ENCODE peak calls at places on chromosomes 13 and 19, in five cellular contexts. C, K, Z, A and J are unnamed samples.

GRCh38 chr13:28719227-28719562 is 425 bp upstream of the SLC46A3 start:
- DNase-seq in C (no peak), K (peak; percentile 61), Z (no peak), A (no peak), J (no peak)

GRCh38 chr13:102291587-102292218 is 110.1 kb downstream of the FGF14 start:
- DNase-seq in C (no peak), K (peak; percentile 32), Z (no peak), A (no peak), J (no peak)

GRCh38 chr19:30699871-30700280 is 327.7 kb downstream of the ZNF536 start:
- DNase-seq in C (no peak), K (no peak), Z (no peak), A (no peak), J (no peak)

GRCh38 chr19:46606019-46606418 is 4.9 kb downstream of the CALM3 start:
- DNase-seq in C (no peak), K (no peak), Z (no peak), A (no peak), J (no peak)

GRCh38 chr13:31038834-31039552 is 106.5 kb downstream of the TEX26 start:
- DNase-seq in C (no peak), K (no peak), Z (peak; percentile 84), A (no peak), J (no peak)

GRCh38 chr13:44690376-44690775 is 114.2 kb upstream of the TSC22D1 start:
- DNase-seq in C (no peak), K (no peak), Z (no peak), A (no peak), J (no peak)

GRCh38 chr19:48296963-48297734 is 27.3 kb downstream of the ZNF114 start:
- DNase-seq in C (no peak), K (peak; percentile 55), Z (no peak), A (peak; percentile 60), J (no peak)

GRCh38 chr13:106535552-106536243 is at the start of gene EFNB2:
- DNase-seq in C (peak; percentile 93), K (peak; percentile 91), Z (peak; percentile 26), A (peak; percentile 89), J (peak; percentile 85)

GRCh38 chr13:46775385-46776065 is 21.4 kb downstream of the ESD start:
- DNase-seq in C (no peak), K (no peak), Z (no peak), A (no peak), J (no peak)

GRCh38 chr19:39038098-39038497 is 5.7 kb upstream of the FBXO27 start:
- DNase-seq in C (peak; percentile 55), K (peak; percentile 89), Z (no peak), A (peak; percentile 67), J (peak; percentile 37)

GRCh38 chr19:43759515-43759914 is 4.8 kb upstream of the SMG9 start:
- DNase-seq in C (peak; percentile 37), K (peak; percentile 59), Z (no peak), A (no peak), J (peak; percentile 90)

GRCh38 chr13:31198524-31198923 is 1.3 kb upstream of the B3GLCT start:
- DNase-seq in C (no peak), K (no peak), Z (no peak), A (no peak), J (no peak)

GRCh38 chr19:45568732-45569131 is 15.9 kb downstream of the OPA3 start:
- DNase-seq in C (peak; percentile 25), K (no peak), Z (no peak), A (no peak), J (peak; percentile 41)

GRCh38 chr19:19021115-19021514 is 12.2 kb downstream of the SUGP2 start:
- DNase-seq in C (no peak), K (no peak), Z (no peak), A (no peak), J (no peak)

GRCh38 chr19:13850910-13851753 is 25.8 kb upstream of the NANOS3 start:
- DNase-seq in C (peak; percentile 94), K (no peak), Z (no peak), A (no peak), J (peak; percentile 89)

GRCh38 chr19:33177417-33177976 is 16.6 kb upstream of the LRP3 start:
- DNase-seq in C (no peak), K (peak; percentile 61), Z (no peak), A (peak; percentile 63), J (no peak)

GRCh38 chr19:53463263-53463662 is 4.3 kb upstream of the ZNF813 start:
- DNase-seq in C (peak; percentile 15), K (peak; percentile 98), Z (no peak), A (peak; percentile 91), J (no peak)

GRCh38 chr19:43591904-43592772 is 3.8 kb downstream of the IRGQ start:
- DNase-seq in C (no peak), K (no peak), Z (no peak), A (no peak), J (no peak)

GRCh38 chr19:15424121-15424520 is 5.3 kb upstream of the AKAP8L start:
- DNase-seq in C (no peak), K (no peak), Z (no peak), A (no peak), J (no peak)
- TF ChIP-seq POLR2AphosphoS5 in C (no peak), K (no peak), Z (no peak), A (no peak), J (no peak)

GRCh38 chr19:50418186-50419021 is at the start of gene SPIB:
- DNase-seq in C (no peak), K (peak; percentile 40), Z (no peak), A (no peak), J (no peak)
- TF ChIP-seq EZH2 in C (no peak), K (no peak), Z (no peak), A (no peak), J (no peak)

DNA sequence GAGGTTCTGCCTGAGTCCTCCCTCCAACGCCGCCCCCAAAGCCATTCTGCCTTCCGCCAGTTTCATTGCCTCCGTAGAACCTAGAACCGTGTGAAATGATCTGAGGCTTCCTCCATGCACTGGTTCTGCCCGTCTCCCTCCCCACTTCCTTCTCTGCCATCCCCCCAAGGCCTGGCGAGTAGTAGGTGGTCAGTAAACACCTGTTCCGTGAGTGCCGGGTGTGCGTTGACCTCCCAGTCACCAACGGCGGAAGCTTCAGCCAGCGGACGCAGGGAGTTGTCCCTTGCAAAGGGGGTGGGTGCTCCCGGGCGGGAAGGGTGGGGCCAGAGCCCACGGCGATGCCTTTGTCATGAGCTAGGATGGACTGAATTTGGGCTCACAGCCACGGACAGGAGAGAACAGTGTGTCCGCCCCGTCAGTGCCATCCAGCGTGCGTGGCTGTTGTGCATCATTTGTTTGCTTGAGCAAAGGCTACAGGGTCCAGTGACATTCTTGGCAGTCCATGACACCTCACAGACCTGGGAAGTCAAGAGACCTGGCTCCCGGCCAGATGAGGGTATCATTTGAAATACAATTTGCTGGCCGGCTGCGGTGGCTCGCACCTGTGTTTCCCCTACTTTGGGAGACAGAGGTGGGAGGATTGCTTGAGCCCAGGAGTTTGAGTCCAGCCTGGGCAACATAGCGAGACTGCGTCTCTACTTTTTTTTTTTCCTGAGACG is 43.1 kb downstream of the NFIC start:
- DNase-seq in C (no peak), K (no peak), Z (no peak), A (no peak), J (no peak)
- TF ChIP-seq POLR2AphosphoS5 in C (no peak), K (no peak), Z (no peak), A (no peak), J (no peak)

GRCh38 chr13:90118467-90119071 is 1228.9 kb upstream of the MIR17HG start:
- DNase-seq in C (no peak), K (peak; percentile 10), Z (no peak), A (no peak), J (no peak)

GRCh38 chr13:90121784-90122183 is 1225.7 kb upstream of the MIR17HG start:
- DNase-seq in C (no peak), K (no peak), Z (no peak), A (no peak), J (no peak)

GRCh38 chr13:90122531-90122930 is 1225.0 kb upstream of the MIR17HG start:
- DNase-seq in C (no peak), K (no peak), Z (no peak), A (no peak), J (no peak)
- TF ChIP-seq EZH2 in C (no peak), K (no peak), Z (no peak), A (no peak), J (no peak)

GRCh38 chr19:10603084-10603872 is 16.2 kb upstream of the AP1M2 start:
- DNase-seq in C (peak; percentile 34), K (peak; percentile 56), Z (peak; percentile 70), A (peak; percentile 57), J (no peak)
- TF ChIP-seq POLR2AphosphoS5 in C (peak; percentile 10), K (no peak), Z (peak; percentile 44), A (no peak), J (no peak)

DNA sequence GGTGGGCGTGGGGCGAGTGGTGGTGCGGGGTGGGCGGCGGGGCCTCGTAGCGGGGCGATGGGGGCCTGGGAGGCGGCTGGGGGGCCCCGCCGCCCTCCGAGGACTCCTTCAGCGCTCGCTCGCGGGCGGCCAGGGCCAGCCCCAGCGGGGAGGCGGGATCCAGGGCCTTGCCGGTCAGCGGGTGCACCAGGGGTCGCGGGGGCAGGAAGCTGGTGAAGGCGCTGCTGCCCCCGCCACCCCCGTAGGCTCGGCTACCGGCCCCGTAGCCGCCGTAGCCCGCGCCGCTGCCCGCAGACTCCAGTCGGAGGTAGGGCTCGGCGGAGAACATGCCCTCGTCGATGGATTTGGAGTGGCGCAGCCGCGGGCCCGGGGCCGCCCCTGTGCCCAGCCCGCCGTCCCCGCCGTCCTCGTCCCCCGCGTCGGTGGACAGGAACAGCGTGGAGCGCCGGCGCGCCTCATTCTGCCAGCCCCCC is 18.6 kb downstream of the C19orf81 start:
- DNase-seq in C (no peak), K (peak; percentile 39), Z (no peak), A (peak; percentile 54), J (no peak)
- TF ChIP-seq EZH2 in C (peak; percentile 99), K (peak; percentile 60), Z (no peak), A (peak; percentile 82), J (no peak)

DNA sequence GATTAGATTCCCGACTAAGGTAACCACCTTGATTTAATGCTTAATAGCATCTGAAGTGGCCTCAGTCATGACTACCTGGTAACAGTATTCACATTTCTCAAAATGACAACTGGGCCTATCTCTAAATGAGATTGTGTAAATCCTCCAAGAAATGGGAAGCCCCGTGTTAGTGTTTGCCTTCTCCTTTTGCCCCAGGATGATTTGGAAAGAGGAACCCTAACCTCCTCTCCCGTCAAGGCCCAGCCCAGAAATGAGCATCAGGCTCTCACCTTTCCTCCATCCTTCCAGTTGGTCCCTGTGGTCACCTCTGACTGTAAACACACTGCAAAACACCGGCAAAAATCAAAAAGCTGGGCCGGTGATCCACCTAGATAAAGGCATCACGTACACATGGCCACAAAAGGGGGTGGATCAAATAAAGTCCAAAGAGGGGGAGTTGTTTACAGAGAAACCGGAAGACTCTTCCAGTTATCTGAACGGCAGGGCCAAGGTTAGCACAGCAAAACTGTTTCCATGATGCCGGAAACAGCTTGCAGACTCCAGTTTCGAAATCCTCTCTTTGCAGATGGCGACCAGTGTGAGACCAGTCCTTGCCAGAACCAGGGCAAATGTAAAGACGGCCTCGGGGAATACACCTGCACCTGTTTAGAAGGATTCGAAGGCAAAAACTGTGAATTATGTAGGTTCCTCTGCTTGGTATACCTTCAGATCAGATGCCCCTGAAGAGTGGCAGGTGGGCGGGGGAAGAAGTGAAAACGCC is 16.4 kb downstream of the F10 start:
- DNase-seq in C (no peak), K (no peak), Z (no peak), A (no peak), J (no peak)
- TF ChIP-seq POLR2AphosphoS5 in C (no peak), K (no peak), Z (no peak), A (no peak), J (no peak)

GRCh38 chr19:5131031-5131865 is 162.3 kb downstream of the KDM4B start:
- DNase-seq in C (no peak), K (peak; percentile 34), Z (peak; percentile 48), A (no peak), J (no peak)
- TF ChIP-seq EZH2 in C (no peak), K (no peak), Z (no peak), A (no peak), J (no peak)

GRCh38 chr13:79987323-79987722 is 353.6 kb downstream of the SPRY2 start:
- DNase-seq in C (no peak), K (no peak), Z (no peak), A (no peak), J (no peak)
- TF ChIP-seq POLR2AphosphoS5 in C (no peak), K (no peak), Z (no peak), A (no peak), J (no peak)